ENCODE peak calls at places on chromosomes 2 and 18, in four cellular contexts. Q, G, D and F are unnamed samples.

GRCh38 chr2:136086253-136087016 is 31.5 kb downstream of the CXCR4 start:
- DNase-seq in Q (no peak), G (no peak), D (no peak), F (no peak)

GRCh38 chr2:138333121-138333520 is 168.4 kb upstream of the SPOPL start:
- DNase-seq in Q (no peak), G (no peak), D (no peak), F (no peak)

GRCh38 chr18:48161911-48162698 is 231.6 kb upstream of the SMAD2 start:
- DNase-seq in Q (no peak), G (no peak), D (no peak), F (peak; percentile 5)

GRCh38 chr2:39470580-39470979 is 33.5 kb upstream of the MAP4K3 start:
- DNase-seq in Q (no peak), G (no peak), D (no peak), F (no peak)

GRCh38 chr2:166230724-166231070 is 102.9 kb upstream of the SCN1A start:
- DNase-seq in Q (no peak), G (no peak), D (no peak), F (no peak)

GRCh38 chr2:105827351-105828096 is 82.8 kb downstream of the NCK2 start:
- DNase-seq in Q (no peak), G (no peak), D (no peak), F (no peak)

GRCh38 chr2:240162032-240162431 is 21.6 kb upstream of the OTOS start:
- DNase-seq in Q (no peak), G (peak; percentile 40), D (no peak), F (no peak)

GRCh38 chr2:23404426-23404825 is 19.4 kb downstream of the KLHL29 start:
- DNase-seq in Q (no peak), G (peak; percentile 43), D (no peak), F (no peak)

GRCh38 chr18:32919799-32920198 is 147.0 kb upstream of the KLHL14 start:
- DNase-seq in Q (no peak), G (no peak), D (no peak), F (peak; percentile 7)

GRCh38 chr2:191959209-191959608 is 112.3 kb upstream of the CAVIN2 start:
- DNase-seq in Q (no peak), G (no peak), D (no peak), F (no peak)

GRCh38 chr2:24915796-24916195 is 4.2 kb downstream of the ADCY3 start:
- DNase-seq in Q (no peak), G (peak; percentile 29), D (no peak), F (no peak)

GRCh38 chr18:77749189-77749588 is 499.5 kb downstream of the GALR1 start:
- DNase-seq in Q (no peak), G (no peak), D (no peak), F (no peak)

GRCh38 chr2:65057391-65058052 is 1.3 kb downstream of the CEP68 start:
- DNase-seq in Q (no peak), G (no peak), D (peak; percentile 55), F (peak; percentile 86)

GRCh38 chr18:35616664-35617423 is 35.3 kb downstream of the GALNT1 start:
- DNase-seq in Q (peak; percentile 28), G (peak; percentile 87), D (peak; percentile 44), F (peak; percentile 74)

GRCh38 chr2:140442319-140442718 is 1662.1 kb upstream of the NXPH2 start:
- DNase-seq in Q (no peak), G (no peak), D (no peak), F (no peak)

GRCh38 chr2:18455256-18455862 is 105.1 kb downstream of the RDH14 start:
- DNase-seq in Q (no peak), G (no peak), D (no peak), F (no peak)

GRCh38 chr2:85811850-85812735 is 58.3 kb downstream of the ATOH8 start:
- DNase-seq in Q (no peak), G (no peak), D (peak; percentile 8), F (no peak)

GRCh38 chr18:68781224-68781623 is 16.7 kb upstream of the CCDC102B start:
- DNase-seq in Q (no peak), G (no peak), D (no peak), F (no peak)

GRCh38 chr18:69992776-69993175 is 45.1 kb upstream of the CD226 start:
- DNase-seq in Q (no peak), G (no peak), D (no peak), F (no peak)

GRCh38 chr2:188193230-188193629 is 98.4 kb upstream of the GULP1 start:
- DNase-seq in Q (no peak), G (no peak), D (no peak), F (no peak)

GRCh38 chr18:7812431-7813063 is 245.4 kb downstream of the PTPRM start:
- DNase-seq in Q (no peak), G (no peak), D (no peak), F (no peak)

GRCh38 chr2:209977386-209978239 is 24.8 kb upstream of the RPE start:
- DNase-seq in Q (no peak), G (no peak), D (no peak), F (no peak)

GRCh38 chr18:363327-364115 is 95.7 kb upstream of the THOC1 start:
- DNase-seq in Q (no peak), G (no peak), D (no peak), F (no peak)

GRCh38 chr2:233442028-233442310 is 87.7 kb downstream of the DGKD start:
- DNase-seq in Q (peak; percentile 15), G (peak; percentile 47), D (no peak), F (no peak)

GRCh38 chr2:25252291-25253152 is 84.1 kb upstream of the POMC start:
- DNase-seq in Q (peak; percentile 48), G (peak; percentile 91), D (peak; percentile 64), F (peak; percentile 70)

GRCh38 chr2:58655152-58655551 is 414.0 kb upstream of the FANCL start:
- DNase-seq in Q (no peak), G (no peak), D (no peak), F (no peak)

GRCh38 chr2:126736133-126736874 is 80.3 kb downstream of the GYPC start:
- DNase-seq in Q (no peak), G (no peak), D (no peak), F (no peak)

GRCh38 chr2:15082105-15083058 is 449.9 kb downstream of the LRATD1 start:
- DNase-seq in Q (no peak), G (no peak), D (no peak), F (no peak)

GRCh38 chr2:19796036-19796703 is 105.6 kb downstream of the TTC32 start:
- DNase-seq in Q (no peak), G (no peak), D (no peak), F (no peak)

GRCh38 chr18:76993573-76993972 is 139.0 kb downstream of the MBP start:
- DNase-seq in Q (no peak), G (peak; percentile 41), D (no peak), F (no peak)

GRCh38 chr2:17635007-17635406 is 94.5 kb downstream of the VSNL1 start:
- DNase-seq in Q (no peak), G (no peak), D (no peak), F (no peak)

GRCh38 chr2:109493176-109493935 is 120.4 kb downstream of the SEPTIN10 start:
- DNase-seq in Q (no peak), G (no peak), D (no peak), F (no peak)
- H3K27ac ChIP-seq in Q (no peak overlapping the region), G (no peak overlapping the region), D (no peak overlapping the region), F (no peak overlapping the region)

GRCh38 chr2:27320958-27321543 is 1.8 kb downstream of the MPV17 start:
- DNase-seq in Q (peak; percentile 46), G (no peak), D (no peak), F (no peak)

GRCh38 chr2:27313882-27314645 is 5.8 kb upstream of the UCN start:
- DNase-seq in Q (no peak), G (peak; percentile 18), D (no peak), F (no peak)

GRCh38 chr2:27314709-27315108 is 6.5 kb upstream of the UCN start:
- DNase-seq in Q (no peak), G (peak; percentile 56), D (no peak), F (no peak)

GRCh38 chr2:27315122-27315521 is 6.9 kb upstream of the UCN start:
- DNase-seq in Q (no peak), G (peak; percentile 48), D (no peak), F (no peak)

DNA sequence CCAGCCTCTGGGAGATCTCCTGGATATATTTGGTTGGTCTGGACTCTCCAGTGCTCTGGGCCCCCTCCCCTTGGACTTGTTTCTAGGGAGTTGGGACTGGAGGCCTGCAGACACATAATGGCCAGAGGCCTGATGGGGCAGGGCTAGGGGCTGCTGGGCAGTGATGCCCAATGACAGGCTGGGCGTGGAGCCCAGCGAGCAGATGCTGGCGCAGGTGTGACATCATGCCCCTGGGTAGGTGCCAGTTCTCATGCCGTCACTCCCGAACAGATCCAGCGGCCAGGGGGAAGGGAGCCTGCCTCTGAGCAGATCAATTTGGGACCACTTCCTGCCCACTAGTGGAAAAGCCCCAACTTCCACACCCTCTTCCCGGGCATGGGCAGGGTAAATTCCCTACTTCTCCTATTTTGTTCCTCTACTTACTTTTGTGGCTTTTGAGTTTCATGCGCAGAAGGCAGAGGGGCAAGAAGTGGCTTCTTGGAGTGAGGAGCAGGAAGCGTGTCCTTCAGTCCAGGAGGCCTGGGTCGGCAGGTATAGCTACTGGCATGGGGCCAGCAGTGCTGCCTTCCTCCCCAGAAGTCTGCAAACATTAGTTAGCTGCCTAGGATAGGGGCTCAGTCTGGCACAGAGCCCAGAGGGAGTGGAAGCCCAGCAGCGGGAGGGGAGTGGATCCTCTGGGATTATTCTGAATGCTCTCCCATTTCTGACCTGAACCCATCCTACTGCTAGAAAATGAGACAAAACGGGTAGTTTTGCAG is 6.1 kb downstream of the MPV17 start:
- DNase-seq in Q (no peak), G (peak; percentile 36), D (no peak), F (no peak)
- H3K27ac ChIP-seq in Q (no peak overlapping the region), G (no peak overlapping the region), D (no peak overlapping the region), F (no peak overlapping the region)

GRCh38 chr2:54461251-54461650 is 5.1 kb downstream of the SPTBN1 start:
- DNase-seq in Q (no peak), G (no peak), D (no peak), F (no peak)

GRCh38 chr2:54468643-54469042 is 12.5 kb downstream of the SPTBN1 start:
- DNase-seq in Q (no peak), G (no peak), D (no peak), F (no peak)

GRCh38 chr2:54464334-54464733 is 8.2 kb downstream of the SPTBN1 start:
- DNase-seq in Q (no peak), G (no peak), D (no peak), F (no peak)

GRCh38 chr2:54466880-54467279 is 10.8 kb downstream of the SPTBN1 start:
- DNase-seq in Q (no peak), G (no peak), D (no peak), F (no peak)

DNA sequence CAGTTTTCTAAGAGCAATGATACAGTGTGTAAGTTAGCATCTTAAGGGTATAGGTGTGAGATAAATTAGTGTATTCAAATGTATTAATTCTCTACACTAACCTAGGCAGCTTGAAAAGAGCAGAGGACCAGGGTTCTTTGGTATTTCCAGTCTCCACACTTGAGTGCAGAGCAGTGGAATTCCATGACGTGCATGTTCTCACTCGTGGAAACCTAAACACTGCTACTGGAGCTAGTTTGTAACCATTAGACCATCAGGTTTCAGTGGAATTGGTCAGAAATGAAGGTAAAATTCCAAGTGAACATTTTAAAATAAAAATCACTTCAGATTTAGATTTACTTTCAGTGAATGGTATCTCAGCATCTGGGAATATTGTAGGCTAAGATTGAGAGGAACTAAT is 9.0 kb downstream of the SPTBN1 start:
- DNase-seq in Q (no peak), G (no peak), D (no peak), F (no peak)
- H3K27ac ChIP-seq in Q (peak overlapping the region; percentile 25), G (peak overlapping the region; percentile 28), D (no peak overlapping the region), F (no peak overlapping the region)

GRCh38 chr2:174053285-174053684 is 88.1 kb upstream of the SP3 start:
- DNase-seq in Q (no peak), G (no peak), D (no peak), F (no peak)
- H3K27ac ChIP-seq in Q (no peak overlapping the region), G (no peak overlapping the region), D (no peak overlapping the region), F (no peak overlapping the region)